ENCODE peak calls at places on chromosomes 5 and 9, in five cellular contexts. One of them, this sample, is unnamed. For H3K27me3, the result is how much of the 10 kb centered on the place peaks cover.

GRCh38 chr5:92927291-92927778 is 653.7 kb downstream of the NR2F1-AS1 start:
- DNase-seq in right atrium auricular region: no peak
- DNase-seq in small intestine: no peak
- DNase-seq in tibial artery: no peak
- DNase-seq in suprapubic skin: no peak
- DNase-seq in this sample: no peak

GRCh38 chr5:152688561-152689274 is 283.6 kb upstream of the NMUR2 start:
- DNase-seq in right atrium auricular region: no peak
- DNase-seq in small intestine: no peak
- DNase-seq in tibial artery: no peak
- DNase-seq in suprapubic skin: no peak
- DNase-seq in this sample: no peak

GRCh38 chr5:1824903-1825841 is 24.0 kb downstream of the NDUFS6 start:
- DNase-seq in right atrium auricular region: no peak
- DNase-seq in small intestine: no peak
- DNase-seq in tibial artery: no peak
- DNase-seq in suprapubic skin: no peak
- DNase-seq in this sample: no peak

GRCh38 chr5:170861295-170861854 is 443 bp upstream of the RANBP17 start:
- DNase-seq in right atrium auricular region: no peak
- DNase-seq in small intestine: no peak
- DNase-seq in tibial artery: no peak
- DNase-seq in suprapubic skin: no peak
- DNase-seq in this sample: no peak

GRCh38 chr9:24245988-24246387 is 299.7 kb downstream of the IZUMO3 start:
- DNase-seq in right atrium auricular region: no peak
- DNase-seq in small intestine: no peak
- DNase-seq in tibial artery: no peak
- DNase-seq in suprapubic skin: no peak
- DNase-seq in this sample: no peak

GRCh38 chr9:12785251-12785880 is 10.5 kb downstream of the LURAP1L start:
- DNase-seq in right atrium auricular region: no peak
- DNase-seq in small intestine: peak
- DNase-seq in tibial artery: peak
- DNase-seq in suprapubic skin: peak
- DNase-seq in this sample: no peak

GRCh38 chr5:142063878-142064331 is 44.7 kb upstream of the NDFIP1 start:
- DNase-seq in right atrium auricular region: peak
- DNase-seq in small intestine: no peak
- DNase-seq in tibial artery: peak
- DNase-seq in suprapubic skin: peak
- DNase-seq in this sample: peak

GRCh38 chr5:123571927-123572326 is 60.0 kb downstream of the CSNK1G3 start:
- DNase-seq in right atrium auricular region: no peak
- DNase-seq in small intestine: no peak
- DNase-seq in tibial artery: no peak
- DNase-seq in suprapubic skin: no peak
- DNase-seq in this sample: no peak

GRCh38 chr9:85723220-85723619 is 18.5 kb downstream of the AGTPBP1 start:
- DNase-seq in right atrium auricular region: no peak
- DNase-seq in small intestine: no peak
- DNase-seq in tibial artery: no peak
- DNase-seq in suprapubic skin: no peak
- DNase-seq in this sample: peak
- H3K27ac ChIP-seq in right atrium auricular region: no peak
- H3K27ac ChIP-seq in small intestine: no peak
- H3K27ac ChIP-seq in tibial artery: no peak
- H3K27ac ChIP-seq in suprapubic skin: no peak
- H3K27ac ChIP-seq in this sample: peak

DNA sequence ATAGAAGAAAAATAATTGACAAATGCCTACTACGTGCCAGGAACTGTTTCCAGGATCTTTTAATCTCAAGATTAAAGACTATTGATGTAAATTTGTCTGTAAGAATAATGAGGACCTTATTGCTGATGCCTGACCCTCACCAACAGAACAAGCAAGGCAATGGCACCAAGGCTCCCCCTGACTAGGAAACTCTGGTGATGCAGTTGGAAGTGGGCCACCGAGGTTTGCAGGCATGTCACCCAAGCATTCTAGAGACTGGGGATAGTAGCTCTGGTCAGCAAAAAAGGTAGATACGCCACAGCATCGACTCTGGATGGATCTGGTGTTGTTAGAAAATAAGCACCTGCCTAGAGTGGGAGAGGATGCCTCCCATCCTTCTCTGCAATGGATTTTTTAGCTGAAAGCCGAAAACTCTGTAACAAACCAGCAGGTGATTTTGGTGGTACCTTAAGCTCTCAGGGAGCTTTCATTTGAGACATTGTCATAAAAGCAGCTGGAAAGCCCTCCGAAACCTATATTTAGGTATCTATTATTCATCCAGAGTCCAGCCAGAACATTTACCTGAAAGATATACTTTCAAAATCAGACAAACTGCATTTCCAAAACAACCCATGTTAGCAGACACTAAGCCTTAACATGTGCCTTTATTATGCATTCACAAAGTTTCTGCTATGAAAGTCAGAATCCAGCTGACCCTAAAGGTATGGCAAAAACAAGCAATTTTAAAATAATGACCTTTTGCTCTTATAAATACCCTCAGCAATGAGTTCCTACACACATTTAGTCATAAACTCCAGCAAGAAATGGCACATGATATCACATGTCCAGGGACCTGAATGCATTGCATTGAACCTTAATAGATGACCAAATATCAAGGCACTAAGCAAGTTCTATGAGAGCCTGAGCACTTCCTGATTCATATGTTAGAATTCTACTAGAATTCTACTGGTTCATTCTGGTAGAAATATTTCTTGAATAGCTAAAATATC is 308.4 kb downstream of the PDE4D start:
- DNase-seq in right atrium auricular region: no peak
- DNase-seq in small intestine: no peak
- DNase-seq in tibial artery: no peak
- DNase-seq in suprapubic skin: no peak
- DNase-seq in this sample: no peak
- H3K4me3 ChIP-seq in right atrium auricular region: no peak
- H3K4me3 ChIP-seq in small intestine: no peak
- H3K4me3 ChIP-seq in tibial artery: no peak
- H3K4me3 ChIP-seq in suprapubic skin: no peak
- H3K4me3 ChIP-seq in this sample: no peak

DNA sequence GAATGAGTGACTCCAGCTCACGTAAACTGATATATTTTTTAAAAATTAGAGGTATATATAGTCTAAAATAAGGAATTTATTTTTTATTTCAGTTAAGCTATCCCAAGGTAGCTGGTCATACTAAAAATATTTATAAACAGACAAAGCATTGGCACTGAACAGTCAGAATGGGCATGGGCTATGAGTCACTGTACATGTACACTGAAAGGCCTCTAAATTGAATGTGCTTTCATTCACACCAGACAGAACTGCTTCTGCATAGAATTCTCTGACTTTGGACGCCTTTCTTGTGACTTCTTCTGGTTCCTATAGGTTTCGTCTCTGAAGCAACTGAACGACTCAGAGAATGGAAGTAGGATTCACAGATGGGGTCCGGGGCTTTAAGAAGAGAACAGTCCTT is 394.8 kb upstream of the MEF2C start:
- DNase-seq in right atrium auricular region: no peak
- DNase-seq in small intestine: no peak
- DNase-seq in tibial artery: no peak
- DNase-seq in suprapubic skin: no peak
- DNase-seq in this sample: no peak
- H3K27me3 ChIP-seq in right atrium auricular region: under half
- H3K27me3 ChIP-seq in small intestine: under half
- H3K27me3 ChIP-seq in tibial artery: under half
- H3K27me3 ChIP-seq in suprapubic skin: under half
- H3K27me3 ChIP-seq in this sample: under half

GRCh38 chr9:96680812-96681499 is 25.8 kb upstream of the PRXL2C start:
- DNase-seq in right atrium auricular region: no peak
- DNase-seq in small intestine: no peak
- DNase-seq in tibial artery: no peak
- DNase-seq in suprapubic skin: no peak
- DNase-seq in this sample: no peak

DNA sequence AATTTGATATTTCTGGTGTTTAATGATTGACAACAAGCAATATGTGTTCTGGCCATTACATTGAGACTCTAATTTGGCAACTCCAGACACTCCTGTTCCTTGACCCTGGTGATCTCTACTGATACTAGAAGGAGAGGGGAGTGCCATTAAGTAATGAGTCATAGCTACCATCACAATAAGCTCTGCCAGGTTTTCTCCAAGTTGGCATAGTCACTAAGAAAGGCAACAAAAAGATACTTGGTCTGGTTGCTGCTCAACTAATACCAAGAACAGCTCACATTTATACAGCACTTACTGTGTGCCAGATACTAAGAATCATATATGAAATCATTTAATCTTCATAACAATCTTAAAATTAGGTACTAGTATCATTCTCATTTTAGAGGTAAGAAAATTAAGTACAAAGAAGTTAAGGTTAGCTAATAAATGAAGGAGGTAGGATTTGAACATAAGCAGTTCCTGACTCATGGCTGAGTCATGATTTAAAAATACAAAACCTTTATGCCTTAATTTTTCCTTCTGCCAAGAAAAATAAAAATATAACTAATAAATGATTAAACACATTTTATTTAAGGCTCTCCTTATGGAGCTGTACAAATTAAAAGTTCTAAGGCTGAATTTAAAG is 19.9 kb upstream of the PRXL2C start:
- DNase-seq in right atrium auricular region: no peak
- DNase-seq in small intestine: peak
- DNase-seq in tibial artery: no peak
- DNase-seq in suprapubic skin: no peak
- DNase-seq in this sample: no peak
- H3K27ac ChIP-seq in right atrium auricular region: no peak
- H3K27ac ChIP-seq in small intestine: no peak
- H3K27ac ChIP-seq in tibial artery: no peak
- H3K27ac ChIP-seq in suprapubic skin: no peak
- H3K27ac ChIP-seq in this sample: no peak

GRCh38 chr5:175163586-175164275 is 280.3 kb downstream of the DRD1 start:
- DNase-seq in right atrium auricular region: no peak
- DNase-seq in small intestine: no peak
- DNase-seq in tibial artery: no peak
- DNase-seq in suprapubic skin: no peak
- DNase-seq in this sample: no peak
- H3K4me3 ChIP-seq in right atrium auricular region: no peak
- H3K4me3 ChIP-seq in small intestine: no peak
- H3K4me3 ChIP-seq in tibial artery: no peak
- H3K4me3 ChIP-seq in suprapubic skin: no peak
- H3K4me3 ChIP-seq in this sample: no peak

DNA sequence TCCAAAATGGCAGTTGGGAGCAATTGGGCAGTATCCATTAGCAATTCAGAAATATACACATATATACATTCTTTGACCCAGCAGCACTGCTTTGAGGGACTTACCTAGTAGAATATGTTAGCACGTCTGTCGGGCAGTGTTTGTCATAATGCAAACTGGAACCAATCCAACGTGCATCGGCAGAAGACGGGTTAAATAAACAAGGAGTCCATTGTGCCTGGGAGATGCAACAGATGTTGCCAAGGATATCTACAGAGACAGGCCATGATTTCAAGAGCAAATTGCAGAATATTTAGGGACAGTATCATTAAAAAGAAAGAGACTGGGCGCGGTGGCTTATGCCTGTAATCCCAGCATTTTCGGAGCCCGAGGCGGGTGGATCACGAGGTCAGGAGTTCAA is 107.0 kb downstream of the COL5A1 start:
- DNase-seq in right atrium auricular region: no peak
- DNase-seq in small intestine: no peak
- DNase-seq in tibial artery: no peak
- DNase-seq in suprapubic skin: no peak
- DNase-seq in this sample: no peak
- H3K27me3 ChIP-seq in right atrium auricular region: under half
- H3K27me3 ChIP-seq in small intestine: under half
- H3K27me3 ChIP-seq in tibial artery: under half
- H3K27me3 ChIP-seq in suprapubic skin: under half
- H3K27me3 ChIP-seq in this sample: under half

GRCh38 chr9:124527781-124528180 is 20.6 kb upstream of the NR5A1 start:
- DNase-seq in right atrium auricular region: no peak
- DNase-seq in small intestine: no peak
- DNase-seq in tibial artery: no peak
- DNase-seq in suprapubic skin: no peak
- DNase-seq in this sample: no peak

GRCh38 chr9:124522121-124523098 is 15.2 kb upstream of the NR5A1 start:
- DNase-seq in right atrium auricular region: no peak
- DNase-seq in small intestine: no peak
- DNase-seq in tibial artery: no peak
- DNase-seq in suprapubic skin: no peak
- DNase-seq in this sample: no peak

GRCh38 chr9:124530216-124530615 is 23.0 kb upstream of the NR5A1 start:
- DNase-seq in right atrium auricular region: no peak
- DNase-seq in small intestine: no peak
- DNase-seq in tibial artery: no peak
- DNase-seq in suprapubic skin: no peak
- DNase-seq in this sample: no peak

GRCh38 chr9:124531115-124531514 is 23.9 kb upstream of the NR5A1 start:
- DNase-seq in right atrium auricular region: no peak
- DNase-seq in small intestine: no peak
- DNase-seq in tibial artery: no peak
- DNase-seq in suprapubic skin: no peak
- DNase-seq in this sample: no peak

GRCh38 chr9:124526174-124526573 is 19.0 kb upstream of the NR5A1 start:
- DNase-seq in right atrium auricular region: no peak
- DNase-seq in small intestine: no peak
- DNase-seq in tibial artery: no peak
- DNase-seq in suprapubic skin: no peak
- DNase-seq in this sample: no peak
- H3K27ac ChIP-seq in right atrium auricular region: no peak
- H3K27ac ChIP-seq in small intestine: no peak
- H3K27ac ChIP-seq in tibial artery: no peak
- H3K27ac ChIP-seq in suprapubic skin: no peak
- H3K27ac ChIP-seq in this sample: no peak

GRCh38 chr5:107794731-107795130 is 124.0 kb upstream of the EFNA5 start:
- DNase-seq in right atrium auricular region: no peak
- DNase-seq in small intestine: no peak
- DNase-seq in tibial artery: no peak
- DNase-seq in suprapubic skin: no peak
- DNase-seq in this sample: no peak

GRCh38 chr5:107786424-107786823 is 115.7 kb upstream of the EFNA5 start:
- DNase-seq in right atrium auricular region: no peak
- DNase-seq in small intestine: no peak
- DNase-seq in tibial artery: no peak
- DNase-seq in suprapubic skin: no peak
- DNase-seq in this sample: no peak

GRCh38 chr5:107792940-107793339 is 122.2 kb upstream of the EFNA5 start:
- DNase-seq in right atrium auricular region: no peak
- DNase-seq in small intestine: no peak
- DNase-seq in tibial artery: no peak
- DNase-seq in suprapubic skin: no peak
- DNase-seq in this sample: no peak

DNA sequence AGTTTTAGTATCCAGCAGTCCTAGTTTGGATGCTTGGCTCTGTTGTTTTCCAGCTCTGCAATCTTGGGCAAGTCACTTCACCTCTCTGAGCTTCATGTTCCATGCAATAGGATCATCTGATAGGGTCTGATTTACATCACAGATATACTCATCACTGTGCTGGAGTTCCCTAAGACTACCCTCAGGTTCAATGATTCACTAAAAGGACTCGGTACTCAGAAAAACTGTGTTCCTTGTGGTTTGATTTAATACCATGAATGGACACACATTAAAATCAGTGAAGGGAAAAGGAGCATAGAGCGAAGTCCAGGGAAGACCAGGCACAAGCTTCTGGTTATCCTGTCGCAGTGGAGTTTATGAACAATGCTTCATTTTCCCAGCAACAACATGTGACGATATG is 119.9 kb upstream of the EFNA5 start:
- DNase-seq in right atrium auricular region: no peak
- DNase-seq in small intestine: no peak
- DNase-seq in tibial artery: no peak
- DNase-seq in suprapubic skin: no peak
- DNase-seq in this sample: no peak
- H3K4me3 ChIP-seq in right atrium auricular region: no peak
- H3K4me3 ChIP-seq in small intestine: no peak
- H3K4me3 ChIP-seq in tibial artery: no peak
- H3K4me3 ChIP-seq in suprapubic skin: no peak
- H3K4me3 ChIP-seq in this sample: no peak

GRCh38 chr9:124760719-124761118 is 10.4 kb downstream of the NR6A1 start:
- DNase-seq in right atrium auricular region: no peak
- DNase-seq in small intestine: no peak
- DNase-seq in tibial artery: no peak
- DNase-seq in suprapubic skin: no peak
- DNase-seq in this sample: no peak
- H3K27me3 ChIP-seq in right atrium auricular region: under half
- H3K27me3 ChIP-seq in small intestine: under half
- H3K27me3 ChIP-seq in tibial artery: half or more
- H3K27me3 ChIP-seq in suprapubic skin: under half
- H3K27me3 ChIP-seq in this sample: under half